ENCODE peak calls at places on chromosome 15, in ten cellular contexts. R is CD8-positive, alpha-beta memory T cell; T is fibroblast of the aortic adventitia; X is cardiac fibroblast; D is stimulated activated naive B cell treated with anti-CD40 and anti-IgM and Interleukin-4, amounts not matched to agents 10 μg/mL and 1 μg/mL and 100 μg/mL, for 72 hours; E is AG20443; Y is H7; W is iris pigment epithelial cell; M is AG08396; B is COR-L47. P is an unnamed sample.

GRCh38 chr15:64857421-64857820 is 15.7 kb downstream of the PLEKHO2 start:
- DNase-seq in R (no peak), T (peak), X (peak), D (no peak), E (peak), Y (no peak), W (peak), M (peak), B (no peak), P (no peak)

GRCh38 chr15:98713585-98714001 is 65.3 kb downstream of the IGF1R start:
- DNase-seq in R (no peak), T (peak), X (no peak), D (peak), E (peak), Y (no peak), W (no peak), M (no peak), B (no peak), P (no peak)

GRCh38 chr15:93126496-93127083 is 37.6 kb upstream of the RGMA start:
- DNase-seq in R (no peak), T (peak), X (no peak), D (no peak), E (peak), Y (no peak), W (no peak), M (no peak), B (no peak), P (no peak)

GRCh38 chr15:60397772-60398445 is at the start of gene ANXA2:
- DNase-seq in R (peak), T (peak), X (peak), D (peak), E (peak), Y (peak), W (peak), M (peak), B (peak), P (peak)

GRCh38 chr15:98123297-98123696 is 162.8 kb downstream of the ARRDC4 start:
- DNase-seq in R (no peak), T (no peak), X (no peak), D (no peak), E (peak), Y (no peak), W (no peak), M (no peak), B (no peak), P (no peak)

GRCh38 chr15:46277994-46278885 is 643.4 kb downstream of the SQOR start:
- DNase-seq in R (no peak), T (no peak), X (no peak), D (no peak), E (no peak), Y (no peak), W (no peak), M (no peak), B (peak), P (no peak)

GRCh38 chr15:43420876-43421275 is 50.0 kb downstream of the TUBGCP4 start:
- DNase-seq in R (no peak), T (no peak), X (no peak), D (no peak), E (no peak), Y (no peak), W (no peak), M (no peak), B (no peak), P (no peak)

GRCh38 chr15:33852094-33852493 is 116.2 kb upstream of the CHRM5 start:
- DNase-seq in R (no peak), T (peak), X (peak), D (no peak), E (peak), Y (no peak), W (peak), M (no peak), B (no peak), P (no peak)

GRCh38 chr15:36407647-36408046 is 171.8 kb upstream of the CDIN1 start:
- DNase-seq in R (no peak), T (peak), X (peak), D (no peak), E (peak), Y (peak), W (peak), M (peak), B (peak), P (no peak)

GRCh38 chr15:61818801-61819200 is 241.4 kb downstream of the VPS13C start:
- DNase-seq in R (no peak), T (no peak), X (no peak), D (no peak), E (no peak), Y (no peak), W (no peak), M (no peak), B (no peak), P (no peak)

GRCh38 chr15:94175420-94175819 is 55.9 kb upstream of the MCTP2 start:
- DNase-seq in R (no peak), T (no peak), X (no peak), D (no peak), E (no peak), Y (no peak), W (no peak), M (no peak), B (no peak), P (no peak)

GRCh38 chr15:76123031-76123430 is 63.2 kb downstream of the TMEM266 start:
- DNase-seq in R (no peak), T (no peak), X (no peak), D (no peak), E (no peak), Y (no peak), W (no peak), M (no peak), B (no peak), P (no peak)

GRCh38 chr15:78372880-78373279 is 32.7 kb downstream of the CRABP1 start:
- DNase-seq in R (no peak), T (no peak), X (no peak), D (no peak), E (no peak), Y (peak), W (no peak), M (no peak), B (no peak), P (no peak)

GRCh38 chr15:78077053-78077859 is at the start of gene TBC1D2B:
- DNase-seq in R (peak), T (peak), X (peak), D (peak), E (peak), Y (peak), W (no peak), M (peak), B (peak), P (peak)

GRCh38 chr15:96735621-96736020 is 405.1 kb downstream of the NR2F2 start:
- DNase-seq in R (no peak), T (no peak), X (no peak), D (no peak), E (no peak), Y (no peak), W (no peak), M (no peak), B (no peak), P (no peak)

GRCh38 chr15:75397494-75397893 is 29.1 kb upstream of the MAN2C1 start:
- DNase-seq in R (no peak), T (no peak), X (peak), D (no peak), E (peak), Y (no peak), W (peak), M (peak), B (no peak), P (no peak)

GRCh38 chr15:98682992-98683701 is 34.8 kb downstream of the IGF1R start:
- DNase-seq in R (no peak), T (peak), X (peak), D (no peak), E (peak), Y (no peak), W (no peak), M (peak), B (no peak), P (no peak)

GRCh38 chr15:61946778-61947177 is 113.5 kb downstream of the VPS13C start:
- DNase-seq in R (no peak), T (peak), X (peak), D (no peak), E (no peak), Y (no peak), W (peak), M (peak), B (no peak), P (no peak)

GRCh38 chr15:88707766-88708165 is 69.0 kb downstream of the ISG20 start:
- DNase-seq in R (no peak), T (peak), X (peak), D (no peak), E (no peak), Y (no peak), W (no peak), M (no peak), B (no peak), P (no peak)

GRCh38 chr15:89335289-89336041 is 841 bp upstream of the POLG start:
- DNase-seq in R (peak), T (no peak), X (no peak), D (no peak), E (no peak), Y (peak), W (no peak), M (no peak), B (peak), P (no peak)

GRCh38 chr15:56532766-56533455 is 68.0 kb upstream of the MNS1 start:
- DNase-seq in R (no peak), T (no peak), X (no peak), D (no peak), E (no peak), Y (no peak), W (no peak), M (no peak), B (peak), P (no peak)

GRCh38 chr15:84819291-84819768 is 2.2 kb downstream of the ALPK3 start:
- DNase-seq in R (no peak), T (no peak), X (no peak), D (no peak), E (no peak), Y (no peak), W (no peak), M (no peak), B (no peak), P (no peak)

GRCh38 chr15:69093127-69093526 is 67.3 kb upstream of the GLCE start:
- DNase-seq in R (no peak), T (no peak), X (peak), D (no peak), E (no peak), Y (no peak), W (peak), M (no peak), B (no peak), P (no peak)

GRCh38 chr15:22942306-22942855 is 37.8 kb downstream of the CYFIP1 start:
- DNase-seq in R (no peak), T (no peak), X (no peak), D (no peak), E (no peak), Y (peak), W (no peak), M (no peak), B (no peak), P (no peak)

GRCh38 chr15:80403712-80404056 is 498 bp upstream of the ARNT2 start:
- DNase-seq in R (no peak), T (no peak), X (no peak), D (no peak), E (peak), Y (no peak), W (no peak), M (peak), B (peak), P (no peak)

GRCh38 chr15:72912121-72912520 is 128.6 kb upstream of the ADPGK start:
- DNase-seq in R (no peak), T (no peak), X (no peak), D (no peak), E (no peak), Y (no peak), W (no peak), M (no peak), B (no peak), P (no peak)

GRCh38 chr15:31327674-31328424 is 1.2 kb downstream of the KLF13 start:
- DNase-seq in R (peak), T (peak), X (peak), D (peak), E (peak), Y (peak), W (peak), M (peak), B (peak), P (peak)

GRCh38 chr15:32042269-32042996 is 12.1 kb downstream of the CHRNA7 start:
- DNase-seq in R (no peak), T (no peak), X (no peak), D (no peak), E (no peak), Y (no peak), W (no peak), M (no peak), B (peak), P (no peak)

GRCh38 chr15:74320358-74321247 is 46.8 kb downstream of the CYP11A1 start:
- DNase-seq in R (no peak), T (peak), X (peak), D (no peak), E (peak), Y (peak), W (peak), M (peak), B (peak), P (peak)

GRCh38 chr15:68815598-68815997 is 5.1 kb downstream of the ANP32A start:
- DNase-seq in R (no peak), T (no peak), X (peak), D (no peak), E (no peak), Y (peak), W (no peak), M (no peak), B (no peak), P (peak)

GRCh38 chr15:37130356-37130755 is 30.0 kb upstream of the MEIS2 start:
- DNase-seq in R (no peak), T (no peak), X (no peak), D (no peak), E (no peak), Y (no peak), W (no peak), M (no peak), B (no peak), P (no peak)

GRCh38 chr15:63905558-63906265 is 72.0 kb upstream of the HERC1 start:
- DNase-seq in R (no peak), T (no peak), X (no peak), D (no peak), E (no peak), Y (no peak), W (no peak), M (no peak), B (no peak), P (no peak)

GRCh38 chr15:65081758-65082157 is 5.2 kb downstream of the KBTBD13 start:
- DNase-seq in R (no peak), T (no peak), X (no peak), D (no peak), E (no peak), Y (no peak), W (no peak), M (no peak), B (no peak), P (no peak)

GRCh38 chr15:71312731-71313460 is 197.6 kb downstream of the THSD4 start:
- DNase-seq in R (no peak), T (no peak), X (no peak), D (no peak), E (no peak), Y (no peak), W (peak), M (no peak), B (no peak), P (no peak)

GRCh38 chr15:81163961-81164800 is 30.1 kb downstream of the CFAP161 start:
- DNase-seq in R (no peak), T (peak), X (peak), D (no peak), E (peak), Y (peak), W (peak), M (peak), B (no peak), P (no peak)

GRCh38 chr15:39781147-39781966 is 1.3 kb downstream of the FSIP1 start:
- DNase-seq in R (no peak), T (no peak), X (no peak), D (no peak), E (no peak), Y (no peak), W (no peak), M (no peak), B (no peak), P (no peak)

GRCh38 chr15:52213206-52213605 is 22.0 kb upstream of the GNB5 start:
- DNase-seq in R (no peak), T (no peak), X (no peak), D (no peak), E (no peak), Y (no peak), W (no peak), M (no peak), B (no peak), P (no peak)